ENCODE peak calls at places on chromosomes 5 and 9, in nine cellular contexts. G is GM23248, L is GM12878, S is OCI-LY7, O is left ventricle myocardium inferior, Q is heart right ventricle, D is GM12864, U is astrocyte of the spinal cord, X is stomach. I is an unnamed sample.
A peak's percentile ranks its signal among the peaks of the same experiment; 100 is the strongest.

GRCh38 chr5:116575635-116576042 is 1.0 kb upstream of the SEMA6A start:
- DNase-seq in U (no peak), D (no peak), X (no peak), S (no peak), G (peak; percentile 20), Q (peak; percentile 9), L (no peak), O (no peak), I (peak; percentile 51)

GRCh38 chr5:143374496-143375217 is 28.8 kb downstream of the NR3C1 start:
- DNase-seq in L (no peak), G (peak; percentile 56), D (no peak), S (no peak), U (no peak), Q (no peak), X (no peak), O (no peak), I (no peak)

GRCh38 chr5:158897444-158898160 is 202.1 kb downstream of the EBF1 start:
- DNase-seq in Q (no peak), D (no peak), X (no peak), L (no peak), G (no peak), S (no peak), U (no peak), O (no peak), I (peak; percentile 69)

GRCh38 chr5:7871560-7872113 is 2.7 kb downstream of the MTRR start:
- DNase-seq in Q (no peak), G (no peak), D (peak; percentile 51), O (no peak), L (no peak), U (no peak), X (no peak), S (peak; percentile 55), I (no peak)

GRCh38 chr9:80025131-80025530 is 453.4 kb downstream of the TLE4 start:
- DNase-seq in D (no peak), L (no peak), X (no peak), S (no peak), Q (no peak), U (no peak), G (no peak), O (no peak), I (no peak)

GRCh38 chr9:83154821-83155220 is 91.9 kb upstream of the RASEF start:
- DNase-seq in D (no peak), S (no peak), U (peak; percentile 89), X (no peak), O (no peak), G (no peak), L (no peak), Q (no peak), I (no peak)

GRCh38 chr5:159416438-159416837 is 86.2 kb upstream of the IL12B start:
- DNase-seq in L (no peak), G (no peak), X (no peak), U (no peak), O (no peak), S (no peak), D (no peak), Q (no peak), I (no peak)

GRCh38 chr5:138922494-138922893 is 47.4 kb upstream of the LRRTM2 start:
- DNase-seq in X (no peak), S (no peak), O (no peak), L (no peak), G (no peak), D (no peak), U (no peak), Q (no peak), I (no peak)

GRCh38 chr5:55521903-55522302 is 12.9 kb downstream of the PLPP1 start:
- DNase-seq in G (no peak), L (no peak), Q (no peak), U (no peak), X (no peak), D (no peak), O (no peak), S (no peak), I (no peak)

GRCh38 chr5:139226131-139226530 is 28.0 kb upstream of the SIL1 start:
- DNase-seq in G (no peak), S (no peak), X (no peak), U (no peak), L (no peak), O (no peak), D (no peak), Q (no peak), I (no peak)

GRCh38 chr5:56175465-56175864 is 57.7 kb downstream of the ANKRD55 start:
- DNase-seq in X (no peak), L (no peak), S (no peak), D (no peak), G (peak; percentile 86), U (peak; percentile 75), O (no peak), Q (peak; percentile 46), I (no peak)

GRCh38 chr5:76579166-76579765 is 43.9 kb downstream of the F2RL2 start:
- DNase-seq in D (no peak), X (no peak), S (no peak), G (peak; percentile 55), Q (no peak), U (no peak), L (no peak), O (no peak), I (no peak)

GRCh38 chr9:89542461-89543021 is 44.6 kb upstream of the SEMA4D start:
- DNase-seq in Q (no peak), X (no peak), U (no peak), D (no peak), G (no peak), L (no peak), O (no peak), S (peak; percentile 87), I (no peak)

GRCh38 chr5:53469946-53470687 is 10.3 kb upstream of the FST start:
- DNase-seq in L (no peak), G (no peak), S (no peak), U (peak; percentile 53), O (no peak), D (no peak), X (no peak), Q (no peak), I (no peak)

DNA sequence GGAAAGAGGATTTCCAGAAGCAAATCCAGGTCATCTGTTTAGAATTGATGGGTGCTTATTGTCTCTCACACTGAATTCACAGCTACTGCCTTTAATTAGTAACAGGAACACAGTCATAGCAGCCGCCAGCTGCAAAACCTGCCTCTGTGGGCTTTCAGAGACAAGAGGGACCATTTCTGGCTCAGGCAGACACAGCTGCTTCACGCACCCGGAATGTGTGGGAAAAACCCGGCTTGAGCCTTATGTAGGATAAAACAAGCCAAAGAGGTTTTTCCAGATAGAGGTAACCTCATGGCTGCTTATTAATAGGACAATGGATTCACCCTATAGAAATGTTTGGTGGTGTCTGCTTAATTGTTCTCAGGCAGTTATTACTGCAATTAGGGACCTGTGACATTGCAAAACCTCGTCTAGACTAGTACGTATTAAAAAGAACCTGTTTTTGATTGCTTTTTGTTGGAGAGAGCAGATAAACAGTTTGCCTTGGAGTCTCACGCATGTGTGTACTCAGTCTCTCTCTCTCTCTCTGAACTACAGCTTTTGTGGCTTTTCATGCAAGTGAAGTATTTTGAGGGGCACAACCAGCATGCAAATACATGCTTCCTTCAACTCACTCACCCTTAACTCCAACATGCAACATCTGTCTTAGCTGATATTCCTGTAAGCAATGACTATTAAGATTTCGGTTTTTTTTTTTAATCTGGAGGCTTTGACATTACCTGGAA is 302.7 kb downstream of the PLK2 start:
- DNase-seq in S (peak; percentile 38), D (no peak), U (peak; percentile 39), L (no peak), O (peak; percentile 16), Q (peak; percentile 41), G (peak; percentile 65), X (no peak), I (no peak)
- H3K4me3 ChIP-seq in S (peak overlapping the region; percentile 43), D (no peak overlapping the region), U (no peak overlapping the region), L (no peak overlapping the region), O (no peak overlapping the region), Q (no peak overlapping the region), G (no peak overlapping the region), X (no peak overlapping the region), I (peak overlapping the region; percentile 24)

DNA sequence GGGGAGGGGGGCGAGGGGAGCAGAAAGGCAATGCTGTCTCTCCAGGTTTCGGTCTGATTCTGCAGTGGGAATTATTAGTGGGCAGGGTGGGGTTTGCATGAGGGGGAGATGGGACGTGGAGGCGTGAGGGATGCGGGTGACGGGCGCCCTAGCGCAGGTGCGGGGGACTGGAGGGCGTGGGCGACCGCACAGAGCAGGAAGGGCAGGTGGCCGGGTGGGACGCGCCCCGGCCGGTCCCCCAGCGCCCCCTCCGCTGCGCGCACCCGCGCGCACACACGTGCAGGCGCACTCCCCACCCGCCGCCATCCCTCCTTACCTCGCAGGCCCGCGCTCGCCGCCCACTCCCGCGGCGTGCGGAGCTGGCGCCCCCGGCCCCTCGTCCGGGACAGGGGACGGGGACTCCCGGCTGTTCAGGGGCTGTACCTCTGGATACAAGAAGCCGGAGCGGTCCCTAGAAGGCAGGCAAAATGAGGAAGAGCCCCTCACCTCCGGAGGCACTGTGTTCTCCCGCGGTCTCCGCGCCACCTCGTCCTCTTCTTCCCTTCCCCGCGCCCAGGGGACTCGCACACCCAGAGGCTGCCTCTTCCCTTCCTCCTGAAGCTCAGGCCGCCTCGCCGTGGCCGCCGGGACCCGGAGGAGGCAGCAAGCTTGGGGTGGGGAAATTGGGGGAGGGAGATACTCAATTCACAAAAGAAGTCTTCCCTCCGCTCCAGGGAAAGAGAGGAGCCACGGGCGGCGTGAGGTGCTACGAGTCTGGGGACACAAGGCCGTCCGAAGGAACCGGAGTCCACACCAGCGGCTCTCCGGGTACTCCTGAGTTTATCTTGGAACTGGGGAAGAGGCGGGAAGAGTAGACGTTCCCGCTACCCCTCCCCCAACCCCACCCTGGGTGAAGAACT is 1.3 kb upstream of the GABRB2 start:
- DNase-seq in S (peak; percentile 29), X (no peak), L (no peak), O (no peak), D (no peak), G (peak; percentile 2), U (no peak), Q (no peak), I (peak; percentile 10)
- H3K4me3 ChIP-seq in S (peak overlapping the region; percentile 92), X (peak overlapping the region; percentile 46), L (peak overlapping the region; percentile 64), O (peak overlapping the region; percentile 62), D (peak overlapping the region; percentile 2), G (no peak overlapping the region), U (peak overlapping the region; percentile 50), Q (peak overlapping the region; percentile 48), I (peak overlapping the region; percentile 61)

GRCh38 chr5:131794596-131794995 is 2.2 kb downstream of the FNIP1 start:
- DNase-seq in S (peak; percentile 16), D (no peak), L (no peak), X (no peak), U (no peak), Q (no peak), G (no peak), O (no peak), I (peak; percentile 16)
- H3K4me3 ChIP-seq in S (peak overlapping the region; percentile 87), D (no peak overlapping the region), L (peak overlapping the region; percentile 86), X (no peak overlapping the region), U (no peak overlapping the region), Q (peak overlapping the region; percentile 95), G (peak overlapping the region; percentile 85), O (peak overlapping the region; percentile 95), I (no peak overlapping the region)

DNA sequence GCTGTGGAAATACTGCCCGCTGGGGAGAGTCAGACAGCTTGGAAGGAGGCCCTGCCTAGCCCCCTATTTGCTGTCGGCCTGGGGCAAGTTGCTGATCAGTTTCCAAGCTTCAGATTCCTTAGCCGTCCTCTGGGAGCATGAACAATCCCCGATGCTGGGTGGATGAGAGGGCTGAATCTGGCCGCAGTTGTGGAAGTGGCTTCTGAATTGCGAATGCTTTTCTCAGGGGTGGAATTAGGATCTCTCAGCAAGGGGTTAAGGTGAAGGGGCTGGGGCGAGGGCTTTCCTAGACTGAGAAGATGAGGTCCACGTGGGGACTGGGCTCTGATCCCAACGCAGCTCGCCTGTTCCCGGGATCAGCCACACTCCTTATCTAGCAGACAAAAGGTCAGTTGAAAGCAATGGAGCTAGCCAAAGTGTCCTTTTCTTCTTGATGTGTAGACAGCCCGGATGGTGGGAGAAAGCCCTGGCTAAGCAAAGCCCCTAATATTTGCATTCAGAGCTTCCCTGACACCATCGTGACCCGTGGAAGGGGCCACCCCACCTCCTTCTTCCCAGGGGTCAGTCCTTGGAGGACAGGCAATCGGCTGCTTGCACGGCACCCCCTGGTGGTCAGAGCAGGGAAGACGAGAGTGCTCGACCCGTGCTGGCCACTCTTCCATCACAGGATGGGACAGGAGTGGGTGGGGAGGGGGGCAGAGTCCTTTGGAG is 54.9 kb downstream of the COL15A1 start:
- DNase-seq in O (peak; percentile 89), U (peak; percentile 72), L (no peak), D (no peak), X (peak; percentile 80), G (peak; percentile 92), Q (peak; percentile 91), S (peak; percentile 56), I (peak; percentile 49)
- H3K4me3 ChIP-seq in O (peak overlapping the region; percentile 15), U (no peak overlapping the region), L (no peak overlapping the region), D (no peak overlapping the region), X (no peak overlapping the region), G (peak overlapping the region; percentile 44), Q (no peak overlapping the region), S (no peak overlapping the region), I (no peak overlapping the region)